ENCODE peak calls at places on chromosomes 7 and 10, in ten cellular contexts. D, J, Z, R, U, Q, K, Y, I and O are unnamed samples.
A peak's percentile ranks its signal among the peaks of the same experiment; 100 is the strongest.

GRCh38 chr10:4595920-4596319 is 230.1 kb upstream of the AKR1E2 start:
- DNase-seq in D (peak; percentile 44), J (no peak), Z (no peak), R (no peak), U (no peak), Q (no peak), K (no peak), Y (no peak), I (no peak), O (no peak)

GRCh38 chr7:151517601-151518104 is 2.0 kb downstream of the RHEB start:
- DNase-seq in D (no peak), J (no peak), Z (peak; percentile 34), R (no peak), U (no peak), Q (no peak), K (no peak), Y (no peak), I (no peak), O (no peak)

GRCh38 chr10:113382691-113383090 is 170.2 kb upstream of the HABP2 start:
- DNase-seq in D (no peak), J (no peak), Z (peak; percentile 73), R (no peak), U (no peak), Q (no peak), K (no peak), Y (no peak), I (no peak), O (no peak)

GRCh38 chr10:97278491-97278989 is 13.9 kb downstream of the ARHGAP19 start:
- DNase-seq in D (peak; percentile 74), J (peak; percentile 93), Z (peak; percentile 91), R (no peak), U (peak; percentile 65), Q (peak; percentile 16), K (no peak), Y (peak; percentile 86), I (no peak), O (peak; percentile 95)

GRCh38 chr7:155164316-155164715 is 94.2 kb downstream of the HTR5A start:
- DNase-seq in D (no peak), J (no peak), Z (no peak), R (no peak), U (no peak), Q (no peak), K (no peak), Y (no peak), I (no peak), O (no peak)

GRCh38 chr7:26500749-26501352 is 209.2 kb downstream of the SNX10 start:
- DNase-seq in D (peak; percentile 46), J (no peak), Z (peak; percentile 43), R (no peak), U (peak; percentile 51), Q (no peak), K (no peak), Y (peak; percentile 52), I (no peak), O (peak; percentile 19)

GRCh38 chr10:132337019-132337418 is 5.0 kb downstream of the LRRC27 start:
- DNase-seq in D (peak; percentile 7), J (no peak), Z (peak; percentile 25), R (no peak), U (peak; percentile 10), Q (no peak), K (no peak), Y (peak; percentile 46), I (no peak), O (peak; percentile 33)

GRCh38 chr10:113605207-113605606 is 52.4 kb downstream of the HABP2 start:
- DNase-seq in D (no peak), J (no peak), Z (no peak), R (no peak), U (no peak), Q (no peak), K (no peak), Y (no peak), I (no peak), O (no peak)

GRCh38 chr10:81018898-81019890 is 481.5 kb downstream of the SH2D4B start:
- DNase-seq in D (peak; percentile 51), J (no peak), Z (peak; percentile 42), R (no peak), U (peak; percentile 66), Q (peak; percentile 29), K (peak; percentile 38), Y (peak; percentile 53), I (no peak), O (peak; percentile 68)

GRCh38 chr10:118663176-118663575 is 67.7 kb upstream of the PRLHR start:
- DNase-seq in D (no peak), J (no peak), Z (no peak), R (no peak), U (no peak), Q (no peak), K (no peak), Y (no peak), I (no peak), O (no peak)

GRCh38 chr7:127226685-127227374 is 25.9 kb downstream of the GRM8 start:
- DNase-seq in D (no peak), J (no peak), Z (no peak), R (no peak), U (no peak), Q (no peak), K (no peak), Y (no peak), I (no peak), O (no peak)

GRCh38 chr7:126227055-126227454 is 1025.7 kb downstream of the GRM8 start:
- DNase-seq in D (no peak), J (no peak), Z (no peak), R (no peak), U (no peak), Q (no peak), K (no peak), Y (no peak), I (no peak), O (no peak)

GRCh38 chr7:68244411-68244810 is 1247.8 kb downstream of the TYW1 start:
- DNase-seq in D (no peak), J (no peak), Z (no peak), R (no peak), U (no peak), Q (no peak), K (no peak), Y (no peak), I (no peak), O (no peak)

GRCh38 chr7:30936650-30937245 is 25.1 kb downstream of the AQP1 start:
- DNase-seq in D (no peak), J (no peak), Z (no peak), R (no peak), U (no peak), Q (no peak), K (peak; percentile 46), Y (no peak), I (no peak), O (no peak)

GRCh38 chr7:74021546-74022320 is 6.2 kb upstream of the ELN start:
- DNase-seq in D (no peak), J (no peak), Z (no peak), R (no peak), U (no peak), Q (no peak), K (no peak), Y (no peak), I (no peak), O (no peak)

GRCh38 chr7:74025146-74025545 is 2.8 kb upstream of the ELN start:
- DNase-seq in D (no peak), J (no peak), Z (no peak), R (no peak), U (no peak), Q (no peak), K (peak; percentile 77), Y (no peak), I (no peak), O (no peak)

GRCh38 chr7:74023786-74024185 is 4.2 kb upstream of the ELN start:
- DNase-seq in D (no peak), J (no peak), Z (no peak), R (no peak), U (no peak), Q (no peak), K (no peak), Y (no peak), I (no peak), O (no peak)

GRCh38 chr7:74022507-74022906 is 5.5 kb upstream of the ELN start:
- DNase-seq in D (no peak), J (no peak), Z (no peak), R (no peak), U (no peak), Q (no peak), K (no peak), Y (no peak), I (no peak), O (no peak)

GRCh38 chr7:74023037-74023436 is 4.9 kb upstream of the ELN start:
- DNase-seq in D (peak; percentile 58), J (no peak), Z (peak; percentile 55), R (no peak), U (no peak), Q (no peak), K (peak; percentile 98), Y (peak; percentile 79), I (peak; percentile 80), O (peak; percentile 59)
- H3K4me3 ChIP-seq in D (no peak overlapping the region), J (no peak overlapping the region), Z (no peak overlapping the region), R (peak overlapping the region; percentile 3), U (no peak overlapping the region), Q (no peak overlapping the region), K (peak overlapping the region; percentile 29), Y (no peak overlapping the region), I (no peak overlapping the region), O (no peak overlapping the region)

DNA sequence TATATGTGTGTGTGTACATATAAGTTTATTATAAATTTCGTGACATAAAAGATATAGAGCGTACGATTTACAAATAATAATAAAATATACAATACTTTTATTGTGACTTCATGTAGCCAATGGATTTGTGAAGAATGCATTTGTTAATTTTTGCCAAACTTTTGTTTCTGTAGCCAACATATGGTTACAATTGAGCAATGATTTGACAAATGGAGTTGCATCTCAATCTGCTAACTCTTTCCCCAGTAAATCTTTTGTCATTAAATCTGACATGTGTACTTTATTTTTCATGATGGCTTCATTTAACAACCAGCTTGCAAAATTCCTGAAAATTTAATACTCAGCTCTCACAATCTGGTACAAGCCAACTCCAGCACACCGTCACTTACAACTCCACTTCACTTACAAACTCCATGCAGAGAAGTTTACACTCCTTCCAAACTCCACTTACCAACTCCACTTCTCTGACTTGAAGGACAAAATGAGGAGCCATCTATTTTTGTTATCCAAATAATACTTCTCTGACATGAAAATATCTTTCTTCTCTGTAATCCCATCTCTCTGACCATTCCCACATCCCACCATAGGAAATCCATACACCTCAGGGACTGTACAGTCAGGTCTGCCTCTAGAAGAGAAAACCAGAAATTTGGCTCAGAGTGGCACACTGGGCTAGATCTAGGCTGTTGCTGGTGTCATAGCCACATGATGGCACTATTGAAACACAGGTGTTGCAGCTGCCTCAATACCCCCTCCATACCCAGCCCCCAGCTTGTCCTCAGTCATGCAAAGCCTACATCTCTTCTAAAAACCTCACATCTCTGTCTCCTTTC is 26.6 kb upstream of the HIBADH start:
- DNase-seq in D (peak; percentile 33), J (no peak), Z (peak; percentile 35), R (no peak), U (peak; percentile 10), Q (no peak), K (no peak), Y (peak; percentile 69), I (no peak), O (peak; percentile 57)
- TF ChIP-seq CTCF in D (peak; percentile 50), J (peak; percentile 30), Z (peak; percentile 44), R (peak; percentile 26), U (peak; percentile 38), Q (peak; percentile 20), K (peak; percentile 51), Y (peak; percentile 42), I (peak; percentile 19), O (peak; percentile 31)

GRCh38 chr7:23014681-23015080 is 751 bp upstream of the HYCC1 start:
- DNase-seq in D (no peak), J (no peak), Z (no peak), R (no peak), U (peak; percentile 25), Q (no peak), K (no peak), Y (no peak), I (no peak), O (no peak)
- H3K4me3 ChIP-seq in D (no peak overlapping the region), J (no peak overlapping the region), Z (no peak overlapping the region), R (peak overlapping the region; percentile 78), U (peak overlapping the region; percentile 31), Q (no peak overlapping the region), K (no peak overlapping the region), Y (no peak overlapping the region), I (peak overlapping the region; percentile 35), O (no peak overlapping the region)

GRCh38 chr7:142880886-142881505 is 4.5 kb downstream of the TRPV6 start:
- DNase-seq in D (peak; percentile 43), J (no peak), Z (peak; percentile 41), R (no peak), U (peak; percentile 67), Q (no peak), K (no peak), Y (peak; percentile 42), I (no peak), O (peak; percentile 29)
- TF ChIP-seq CTCF in D (peak; percentile 96), J (peak; percentile 60), Z (peak; percentile 94), R (peak; percentile 60), U (peak; percentile 99), Q (peak; percentile 80), K (peak; percentile 79), Y (peak; percentile 76), I (peak; percentile 43), O (peak; percentile 88)